ENCODE peak calls at places on chromosomes 2 and 18, in four cellular contexts. R is NCI-H526 treated with DMSO at 0.1 percent for 48 hours, H is hippocampal formation, E is foreskin fibroblast. C is an unnamed sample.

GRCh38 chr18:70216788-70217187 is 11.3 kb upstream of the RTTN start:
- DNase-seq in R (no peak), H (no peak), E (no peak), C (no peak)

GRCh38 chr18:77818328-77818727 is 568.7 kb downstream of the GALR1 start:
- DNase-seq in R (no peak), H (no peak), E (no peak), C (no peak)

GRCh38 chr2:238284802-238285515 is 3.5 kb downstream of the PER2 start:
- DNase-seq in R (no peak), H (no peak), E (no peak), C (no peak)

GRCh38 chr18:48852292-48852691 is 98.5 kb downstream of the SMAD7 start:
- DNase-seq in R (no peak), H (no peak), E (no peak), C (no peak)

GRCh38 chr2:100142393-100142792 is at the start of gene AFF3:
- DNase-seq in R (no peak), H (no peak), E (no peak), C (no peak)

GRCh38 chr2:12428324-12428723 is 288.4 kb upstream of the TRIB2 start:
- DNase-seq in R (no peak), H (no peak), E (peak; percentile 49), C (no peak)

GRCh38 chr18:7617738-7618422 is 50.8 kb downstream of the PTPRM start:
- DNase-seq in R (no peak), H (no peak), E (peak; percentile 93), C (no peak)

GRCh38 chr2:136015688-136016087 is 30.3 kb upstream of the DARS1 start:
- DNase-seq in R (no peak), H (no peak), E (no peak), C (no peak)

GRCh38 chr2:45771251-45771650 is 119.8 kb downstream of the PRKCE start:
- DNase-seq in R (no peak), H (no peak), E (peak; percentile 54), C (peak; percentile 13)

GRCh38 chr2:235534608-235535422 is 41.0 kb downstream of the AGAP1 start:
- DNase-seq in R (peak; percentile 89), H (no peak), E (no peak), C (no peak)

GRCh38 chr18:3605562-3606443 is 155.8 kb downstream of the TGIF1 start:
- DNase-seq in R (no peak), H (no peak), E (peak; percentile 61), C (no peak)

GRCh38 chr2:105785095-105785847 is 40.6 kb downstream of the NCK2 start:
- DNase-seq in R (no peak), H (no peak), E (no peak), C (no peak)

GRCh38 chr2:174614261-174614660 is 16.7 kb upstream of the WIPF1 start:
- DNase-seq in R (no peak), H (no peak), E (peak; percentile 72), C (no peak)

GRCh38 chr2:200298816-200299215 is 7.7 kb upstream of the SPATS2L start:
- DNase-seq in R (no peak), H (no peak), E (no peak), C (no peak)

GRCh38 chr2:152468832-152469692 is 134.1 kb downstream of the FMNL2 start:
- DNase-seq in R (no peak), H (peak; percentile 27), E (no peak), C (peak; percentile 51)

GRCh38 chr2:30234180-30234971 is 3.0 kb downstream of the LBH start:
- DNase-seq in R (no peak), H (no peak), E (peak; percentile 66), C (no peak)

GRCh38 chr2:2653221-2653620 is 322.1 kb upstream of the MYT1L start:
- DNase-seq in R (no peak), H (no peak), E (no peak), C (no peak)

GRCh38 chr2:73307720-73308119 is 14.4 kb upstream of the EGR4 start:
- DNase-seq in R (no peak), H (no peak), E (no peak), C (peak; percentile 22)

GRCh38 chr2:233945146-233945545 is 28.0 kb downstream of the TRPM8 start:
- DNase-seq in R (no peak), H (no peak), E (no peak), C (no peak)

GRCh38 chr18:11398625-11399024 is 210.8 kb upstream of the SLC35G4 start:
- DNase-seq in R (no peak), H (no peak), E (peak; percentile 34), C (no peak)

GRCh38 chr2:70094978-70095832 is 7.9 kb downstream of the PCBP1 start:
- DNase-seq in R (no peak), H (peak; percentile 69), E (peak; percentile 68), C (no peak)

GRCh38 chr2:28449489-28450395 is 46.1 kb upstream of the PLB1 start:
- DNase-seq in R (no peak), H (no peak), E (peak; percentile 62), C (no peak)

GRCh38 chr2:16123421-16123820 is 183.1 kb downstream of the MYCN start:
- DNase-seq in R (no peak), H (no peak), E (no peak), C (no peak)

GRCh38 chr2:201880620-201881381 is 74.5 kb downstream of the CDK15 start:
- DNase-seq in R (no peak), H (no peak), E (peak; percentile 86), C (no peak)

GRCh38 chr2:68046224-68046623 is 16.6 kb downstream of the C1D start:
- DNase-seq in R (no peak), H (no peak), E (no peak), C (no peak)

GRCh38 chr18:78719821-78720220 is 259.8 kb upstream of the SALL3 start:
- DNase-seq in R (no peak), H (no peak), E (no peak), C (no peak)

GRCh38 chr18:47883771-47884413 is 46.6 kb downstream of the SMAD2 start:
- DNase-seq in R (no peak), H (no peak), E (peak; percentile 77), C (peak; percentile 96)

GRCh38 chr18:61924550-61924949 is 31.7 kb upstream of the RNF152 start:
- DNase-seq in R (no peak), H (no peak), E (no peak), C (no peak)

GRCh38 chr2:53969285-53970094 is 1.3 kb downstream of the PSME4 start:
- DNase-seq in R (peak; percentile 68), H (no peak), E (peak; percentile 76), C (peak; percentile 15)

GRCh38 chr18:32714571-32715148 is 58.2 kb downstream of the KLHL14 start:
- DNase-seq in R (peak; percentile 62), H (peak; percentile 10), E (peak; percentile 65), C (peak; percentile 60)

GRCh38 chr2:221958224-221958623 is 340.6 kb downstream of the PAX3 start:
- DNase-seq in R (no peak), H (no peak), E (peak; percentile 17), C (no peak)

GRCh38 chr2:139033300-139033699 is 253.1 kb upstream of the NXPH2 start:
- DNase-seq in R (no peak), H (no peak), E (peak; percentile 0), C (no peak)

GRCh38 chr18:13308369-13308768 is 89.8 kb downstream of the LDLRAD4 start:
- DNase-seq in R (no peak), H (no peak), E (no peak), C (no peak)

C was measured in NCI-H1105.